ENCODE peak calls at places on chromosomes 16 and 17, in seven cellular contexts. X is left colon, N is heart left ventricle, B is foreskin fibroblast, E is T1000, Y is NCI-H1417 treated with DMSO at 0.1 percent for 48 hours, M is HEK293T. J is an unnamed sample.

GRCh38 chr17:29570521-29570920 is 2.0 kb downstream of the TP53I13 start:
- DNase-seq in X (peak), B (no peak), E (no peak), N (peak), Y (no peak), M (no peak), J (peak)

GRCh38 chr16:4052801-4053662 is 63.2 kb downstream of the ADCY9 start:
- DNase-seq in Y (peak), E (no peak), N (peak), B (peak), M (no peak), X (peak), J (peak)

GRCh38 chr17:34859652-34860051 is 101.6 kb downstream of the CCT6B start:
- DNase-seq in M (no peak), E (no peak), B (no peak), N (no peak), Y (no peak), X (no peak), J (no peak)

GRCh38 chr17:28916302-28916934 is 13.5 kb upstream of the DHRS13 start:
- DNase-seq in N (no peak), B (no peak), M (no peak), X (peak), E (no peak), Y (no peak), J (peak)

GRCh38 chr17:48541574-48542113 is 3.3 kb downstream of the HOXB2 start:
- DNase-seq in M (no peak), B (no peak), N (peak), Y (no peak), X (no peak), E (peak), J (no peak)

GRCh38 chr17:78588258-78589030 is 11.2 kb upstream of the DNAH17 start:
- DNase-seq in E (no peak), B (no peak), Y (peak), N (no peak), X (no peak), M (no peak), J (no peak)

GRCh38 chr17:38599398-38599856 is 6.3 kb downstream of the SRCIN1 start:
- DNase-seq in N (no peak), M (no peak), X (no peak), B (no peak), E (no peak), Y (no peak), J (no peak)

GRCh38 chr17:34299017-34299416 is 13.5 kb downstream of the CCL11 start:
- DNase-seq in B (no peak), E (no peak), N (no peak), M (no peak), Y (no peak), X (no peak), J (no peak)

GRCh38 chr17:57524790-57525543 is 220.1 kb downstream of the CCDC182 start:
- DNase-seq in Y (no peak), M (no peak), B (no peak), X (no peak), N (no peak), E (no peak), J (no peak)

GRCh38 chr17:4641297-4642195 is at the start of gene ALOX15:
- DNase-seq in X (no peak), E (no peak), Y (no peak), M (no peak), B (no peak), N (no peak), J (no peak)

GRCh38 chr17:49108318-49108717 is 24.3 kb upstream of the B4GALNT2 start:
- DNase-seq in B (peak), E (peak), M (no peak), Y (no peak), N (no peak), X (no peak), J (peak)

GRCh38 chr16:86554599-86554916 is 477 bp downstream of the MTHFSD start:
- DNase-seq in N (no peak), B (no peak), M (no peak), E (no peak), Y (no peak), X (no peak), J (no peak)

GRCh38 chr16:74226361-74226979 is 70.1 kb upstream of the PSMD7 start:
- DNase-seq in N (no peak), Y (no peak), E (no peak), B (peak), M (peak), X (no peak), J (no peak)

GRCh38 chr16:53915452-53916160 is 211.7 kb downstream of the FTO start:
- DNase-seq in E (no peak), X (no peak), M (no peak), Y (no peak), B (no peak), N (no peak), J (no peak)

GRCh38 chr17:15290605-15291004 is 25.5 kb upstream of the PMP22 start:
- DNase-seq in Y (no peak), N (no peak), X (no peak), B (no peak), E (no peak), M (no peak), J (no peak)

GRCh38 chr16:5045499-5046115 is 11.9 kb upstream of the NAGPA start:
- DNase-seq in B (no peak), X (no peak), Y (no peak), E (no peak), N (no peak), M (no peak), J (no peak)

GRCh38 chr17:58242171-58242784 is 3.9 kb downstream of the LPO start:
- DNase-seq in E (no peak), M (no peak), Y (no peak), N (no peak), X (no peak), B (no peak), J (no peak)

GRCh38 chr16:89257281-89257731 is 39.8 kb downstream of the ZNF778 start:
- DNase-seq in N (no peak), E (no peak), X (no peak), M (no peak), B (peak), Y (no peak), J (no peak)

GRCh38 chr16:17194190-17194780 is 276.5 kb downstream of the XYLT1 start:
- DNase-seq in E (no peak), N (peak), Y (no peak), X (peak), M (peak), B (no peak), J (peak)

GRCh38 chr16:27529962-27530361 is 19.8 kb downstream of the GTF3C1 start:
- DNase-seq in X (no peak), M (no peak), Y (no peak), N (no peak), B (peak), E (peak), J (no peak)

GRCh38 chr16:27841911-27842310 is 221.6 kb downstream of the GSG1L start:
- DNase-seq in Y (no peak), M (no peak), B (no peak), X (no peak), E (no peak), N (no peak), J (no peak)

GRCh38 chr16:86575095-86575685 is 3.2 kb upstream of the FOXL1 start:
- DNase-seq in Y (no peak), E (no peak), M (no peak), X (no peak), N (no peak), B (no peak), J (no peak)

GRCh38 chr16:27189335-27189972 is 13.9 kb upstream of the KDM8 start:
- DNase-seq in N (no peak), M (no peak), X (peak), B (no peak), Y (no peak), E (no peak), J (peak)

GRCh38 chr17:35141681-35142466 is at the start of gene NLE1:
- DNase-seq in E (peak), B (peak), N (peak), X (peak), M (peak), Y (no peak), J (peak)

GRCh38 chr17:3157218-3157617 is 29.9 kb upstream of the OR1G1 start:
- DNase-seq in N (no peak), E (no peak), M (no peak), X (no peak), B (no peak), Y (no peak), J (no peak)

GRCh38 chr17:15464211-15464610 is 3.2 kb downstream of the CDRT4 start:
- DNase-seq in Y (no peak), X (no peak), E (no peak), M (no peak), B (no peak), N (no peak), J (no peak)

GRCh38 chr17:6094453-6094852 is 24.3 kb downstream of the WSCD1 start:
- DNase-seq in Y (no peak), E (no peak), M (no peak), N (no peak), B (no peak), X (no peak), J (no peak)

GRCh38 chr16:30005341-30006094 is 5.3 kb downstream of the DOC2A start:
- DNase-seq in M (peak), X (no peak), B (no peak), Y (no peak), E (no peak), N (no peak), J (peak)

GRCh38 chr17:29451338-29451737 is 61.2 kb downstream of the TAOK1 start:
- DNase-seq in B (no peak), N (no peak), M (no peak), Y (no peak), E (no peak), X (no peak), J (no peak)

GRCh38 chr17:8384801-8385335 is 1.9 kb upstream of the RPL26 start:
- DNase-seq in N (no peak), B (peak), E (peak), Y (no peak), X (no peak), M (no peak), J (no peak)

GRCh38 chr16:57273826-57274225 is 10.6 kb downstream of the PLLP start:
- DNase-seq in M (no peak), B (no peak), X (no peak), Y (no peak), E (no peak), N (no peak), J (no peak)

GRCh38 chr17:37500378-37500777 is 10.7 kb downstream of the DUSP14 start:
- DNase-seq in X (no peak), Y (no peak), N (no peak), E (no peak), B (no peak), M (no peak), J (no peak)

GRCh38 chr17:29159286-29159860 is 20.8 kb downstream of the MYO18A start:
- DNase-seq in Y (no peak), B (no peak), N (no peak), M (no peak), X (no peak), E (no peak), J (no peak)

GRCh38 chr16:4664538-4665418 is 28.6 kb upstream of the NUDT16L1 start:
- DNase-seq in X (peak), Y (no peak), N (peak), M (no peak), E (no peak), B (no peak), J (no peak)

GRCh38 chr16:54291981-54292487 is 5.4 kb upstream of the IRX3 start:
- DNase-seq in X (no peak), Y (no peak), N (no peak), M (no peak), B (no peak), E (no peak), J (no peak)

GRCh38 chr17:59425085-59425901 is 93.8 kb downstream of the YPEL2 start:
- DNase-seq in Y (no peak), X (peak), M (no peak), B (peak), E (peak), N (peak), J (no peak)

GRCh38 chr17:49482144-49482817 is 12.8 kb upstream of the NGFR start:
- DNase-seq in Y (no peak), N (no peak), B (no peak), M (no peak), E (no peak), X (no peak), J (no peak)

GRCh38 chr17:81271226-81271625 is 23.9 kb downstream of the SLC38A10 start:
- DNase-seq in X (no peak), Y (no peak), M (no peak), N (no peak), E (no peak), B (no peak), J (no peak)

GRCh38 chr17:2853722-2854580 is 57.7 kb downstream of the RAP1GAP2 start:
- DNase-seq in M (peak), B (no peak), Y (no peak), X (peak), E (no peak), N (peak), J (peak)